ENCODE peak calls at places on chromosomes 2 and 18, in five cellular contexts. M is CD8-positive, alpha-beta T cell; I is neural progenitor cell; R is kidney epithelial cell; U is A549. B is an unnamed sample.

GRCh38 chr2:235677276-235677788 is 183.5 kb downstream of the AGAP1 start:
- DNase-seq in M (no peak), U (no peak), I (no peak), R (no peak), B (no peak)

GRCh38 chr18:51066273-51066672 is 36.3 kb downstream of the SMAD4 start:
- DNase-seq in R (no peak), U (no peak), I (no peak), M (no peak), B (no peak)

GRCh38 chr2:240579771-240580614 is 6.5 kb upstream of the CAPN10 start:
- DNase-seq in U (no peak), M (peak), I (peak), R (no peak), B (peak)

GRCh38 chr2:127044977-127045654 is 61.8 kb downstream of the BIN1 start:
- DNase-seq in M (no peak), I (no peak), U (no peak), R (no peak), B (no peak)

GRCh38 chr2:24024018-24024417 is 14.1 kb downstream of the MFSD2B start:
- DNase-seq in I (peak), R (no peak), M (no peak), U (peak), B (no peak)

GRCh38 chr2:199685669-199686068 is 165.3 kb downstream of the FTCDNL1 start:
- DNase-seq in M (no peak), U (no peak), I (no peak), R (no peak), B (peak)

GRCh38 chr2:168851674-168852320 is 38.4 kb downstream of the SPC25 start:
- DNase-seq in R (no peak), M (no peak), I (no peak), U (no peak), B (no peak)

GRCh38 chr2:70574618-70575017 is 21.0 kb upstream of the TGFA start:
- DNase-seq in R (no peak), M (no peak), I (no peak), U (no peak), B (no peak)

GRCh38 chr18:74896390-74896991 is 298.8 kb downstream of the ZNF407 start:
- DNase-seq in M (peak), R (peak), U (no peak), I (peak), B (no peak)

GRCh38 chr2:12870692-12871091 is 154.0 kb downstream of the TRIB2 start:
- DNase-seq in R (no peak), M (no peak), U (no peak), I (no peak), B (no peak)

GRCh38 chr2:224357098-224357901 is 44.6 kb downstream of the FAM124B start:
- DNase-seq in I (peak), M (peak), U (peak), R (no peak), B (peak)

GRCh38 chr18:48576454-48576766 is 37.6 kb downstream of the CTIF start:
- DNase-seq in I (no peak), R (no peak), M (no peak), U (no peak), B (no peak)

GRCh38 chr2:27855476-27855875 is 34.7 kb downstream of the RBKS start:
- DNase-seq in R (peak), M (no peak), I (no peak), U (no peak), B (no peak)

GRCh38 chr2:47346107-47346506 is 56.8 kb upstream of the MSH2 start:
- DNase-seq in R (no peak), I (no peak), U (no peak), M (no peak), B (no peak)

GRCh38 chr18:80171190-80171872 is 62.3 kb downstream of the ADNP2 start:
- DNase-seq in M (no peak), I (peak), R (no peak), U (peak), B (no peak)
- H3K4me3 ChIP-seq in M (no peak), I (no peak), R (no peak), U (peak), B (no peak)

DNA sequence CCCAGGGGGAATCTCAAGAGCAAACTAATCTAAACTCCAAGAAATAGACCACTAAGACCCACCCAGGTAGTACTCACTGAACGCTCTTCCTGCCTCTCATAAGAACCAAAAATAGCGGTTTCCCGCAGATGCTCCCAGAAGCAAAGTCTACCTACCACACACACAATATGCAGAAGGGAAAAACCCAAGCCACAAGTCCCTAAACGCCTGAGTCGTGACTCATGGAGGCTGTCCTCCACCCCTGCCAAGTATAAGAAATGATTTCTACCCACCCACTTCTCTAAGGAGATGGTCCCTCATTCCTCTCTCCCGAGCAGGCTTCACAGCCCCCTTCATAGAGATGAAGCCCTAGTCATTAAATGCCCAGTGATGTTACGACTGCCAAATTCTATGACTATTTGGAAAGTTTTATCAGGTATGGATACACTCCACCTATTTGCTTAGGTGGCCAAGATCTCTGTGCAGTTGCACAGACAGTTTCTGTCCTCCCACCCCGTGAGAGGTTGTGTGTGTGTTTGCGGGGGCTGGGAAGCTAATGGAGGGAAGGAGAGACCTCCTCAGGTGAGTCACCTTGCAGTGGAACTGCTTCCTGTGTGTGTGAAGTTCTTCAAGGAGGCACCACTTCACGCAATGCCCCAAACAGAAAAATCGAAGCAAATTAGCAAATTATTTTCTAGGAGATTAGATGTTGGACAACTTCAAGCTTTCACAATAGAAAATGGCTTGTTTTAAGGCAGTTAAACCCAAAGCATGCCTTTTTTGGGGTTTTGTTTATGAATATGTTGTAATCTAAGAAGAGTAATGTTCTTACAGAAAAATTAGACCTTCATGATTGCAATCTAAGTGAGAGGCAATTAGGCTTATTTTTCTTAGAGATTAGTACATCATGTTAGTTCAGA is 175.1 kb downstream of the TGIF1 start:
- DNase-seq in R (peak), M (no peak), I (no peak), U (peak), B (no peak)
- H3K4me3 ChIP-seq in R (peak), M (no peak), I (no peak), U (peak), B (no peak)

GRCh38 chr2:149037851-149038250 is 648 bp upstream of the LYPD6B start:
- DNase-seq in M (no peak), R (peak), U (no peak), I (peak), B (no peak)
- H3K4me3 ChIP-seq in M (no peak), R (no peak), U (peak), I (peak), B (no peak)

GRCh38 chr2:55229221-55229620 is 2.9 kb downstream of the CLHC1 start:
- DNase-seq in U (no peak), R (no peak), M (no peak), I (no peak), B (no peak)

GRCh38 chr2:55228224-55228563 is 3.9 kb downstream of the CLHC1 start:
- DNase-seq in R (no peak), I (no peak), U (no peak), M (no peak), B (no peak)

GRCh38 chr2:55225481-55226020 is 6.5 kb downstream of the CLHC1 start:
- DNase-seq in U (no peak), I (no peak), R (no peak), M (no peak), B (no peak)

GRCh38 chr2:55224761-55225261 is 7.3 kb downstream of the CLHC1 start:
- DNase-seq in I (peak), U (no peak), R (no peak), M (no peak), B (no peak)

GRCh38 chr2:55223958-55224760 is 7.9 kb downstream of the CLHC1 start:
- DNase-seq in M (no peak), R (no peak), U (no peak), I (no peak), B (no peak)
- H3K4me3 ChIP-seq in M (no peak), R (no peak), U (peak), I (peak), B (no peak)